ENCODE peak calls at places on chromosomes 4 and X, in seven cellular contexts. V is cardiac muscle cell; W is astrocyte; Q is Peyer's patch; E is effector memory CD4-positive, alpha-beta T cell; G is DND-41; O is uterus. I is an unnamed sample.

GRCh38 chr4:1208266-1208961 is 36.0 kb upstream of the SPON2 start:
- DNase-seq in V (no peak), W (no peak), Q (peak; percentile 47), E (no peak), G (no peak), O (peak; percentile 40), I (peak; percentile 66)

GRCh38 chr4:73452953-73453700 is 17.1 kb downstream of the AFP start:
- DNase-seq in V (peak; percentile 8), W (peak; percentile 32), Q (peak; percentile 69), E (no peak), G (no peak), O (no peak), I (no peak)

GRCh38 chrX:150546711-150547153 is 21.7 kb upstream of the MTM1 start:
- DNase-seq in V (no peak), W (no peak), Q (no peak), E (no peak), G (peak; percentile 88), O (no peak), I (no peak)

GRCh38 chrX:107677501-107677901 is 49.2 kb downstream of the PRPS1 start:
- DNase-seq in V (peak; percentile 29), W (peak; percentile 42), Q (no peak), E (no peak), G (no peak), O (no peak), I (no peak)

GRCh38 chrX:15946783-15947550 is 92.4 kb upstream of the AP1S2 start:
- DNase-seq in V (no peak), W (peak; percentile 77), Q (no peak), E (no peak), G (no peak), O (no peak), I (no peak)

GRCh38 chr4:170348945-170349344 is 259.2 kb upstream of the AADAT start:
- DNase-seq in V (no peak), W (no peak), Q (no peak), E (no peak), G (no peak), O (no peak), I (no peak)

GRCh38 chr4:2935762-2936743 is 27.2 kb downstream of the NOP14 start:
- DNase-seq in V (no peak), W (peak; percentile 77), Q (peak; percentile 50), E (peak; percentile 37), G (no peak), O (peak; percentile 15), I (peak; percentile 47)

GRCh38 chrX:56978172-56978571 is 17.2 kb downstream of the SPIN3 start:
- DNase-seq in V (peak; percentile 25), W (peak; percentile 9), Q (peak; percentile 73), E (peak; percentile 8), G (peak; percentile 67), O (peak; percentile 14), I (no peak)

GRCh38 chrX:124925681-124926080 is 394.0 kb upstream of the TEX13C start:
- DNase-seq in V (no peak), W (no peak), Q (no peak), E (no peak), G (no peak), O (no peak), I (no peak)

GRCh38 chrX:41110801-41111625 is 25.8 kb downstream of the USP9X start:
- DNase-seq in V (no peak), W (peak; percentile 58), Q (no peak), E (no peak), G (no peak), O (no peak), I (no peak)

GRCh38 chr4:82201303-82201702 is 172.5 kb downstream of the HNRNPD start:
- DNase-seq in V (no peak), W (peak; percentile 36), Q (no peak), E (no peak), G (no peak), O (no peak), I (peak; percentile 69)

GRCh38 chr4:98746530-98746929 is 88.1 kb upstream of the TSPAN5 start:
- DNase-seq in V (no peak), W (peak; percentile 28), Q (no peak), E (no peak), G (peak; percentile 20), O (no peak), I (no peak)

GRCh38 chrX:49072712-49073095 is 1.1 kb downstream of the PRAF2 start:
- DNase-seq in V (no peak), W (no peak), Q (no peak), E (no peak), G (no peak), O (no peak), I (no peak)

GRCh38 chr4:99634742-99635360 is 22.8 kb downstream of the C4orf54 start:
- DNase-seq in V (no peak), W (no peak), Q (no peak), E (no peak), G (no peak), O (no peak), I (no peak)

GRCh38 chr4:127622923-127623754 is 9.6 kb upstream of the INTU start:
- DNase-seq in V (peak; percentile 54), W (peak; percentile 25), Q (no peak), E (no peak), G (no peak), O (peak; percentile 29), I (peak; percentile 76)

GRCh38 chrX:136168929-136169735 is 21.8 kb downstream of the FHL1 start:
- DNase-seq in V (peak; percentile 26), W (peak; percentile 90), Q (peak; percentile 67), E (no peak), G (no peak), O (peak; percentile 66), I (no peak)

GRCh38 chrX:8037593-8038348 is 110.6 kb upstream of the PNPLA4 start:
- DNase-seq in V (no peak), W (no peak), Q (no peak), E (no peak), G (peak; percentile 31), O (no peak), I (no peak)

GRCh38 chrX:34655496-34656258 is 1.4 kb downstream of the TMEM47 start:
- DNase-seq in V (peak; percentile 27), W (peak; percentile 54), Q (no peak), E (no peak), G (no peak), O (peak; percentile 15), I (no peak)

GRCh38 chr4:2822461-2823300 is 21.0 kb upstream of the ADD1 start:
- DNase-seq in V (no peak), W (no peak), Q (no peak), E (no peak), G (no peak), O (no peak), I (peak; percentile 61)

GRCh38 chrX:115642895-115643530 is 82.0 kb downstream of the PLS3 start:
- DNase-seq in V (peak; percentile 54), W (peak; percentile 21), Q (peak; percentile 74), E (no peak), G (peak; percentile 15), O (peak; percentile 33), I (no peak)

GRCh38 chr4:139902328-139903217 is 237.0 kb downstream of the MGST2 start:
- DNase-seq in V (no peak), W (no peak), Q (no peak), E (no peak), G (no peak), O (peak; percentile 42), I (no peak)

GRCh38 chrX:129769467-129770154 is 10.1 kb upstream of the SASH3 start:
- DNase-seq in V (no peak), W (no peak), Q (peak; percentile 90), E (peak; percentile 66), G (peak; percentile 91), O (no peak), I (no peak)
- H3K4me1 ChIP-seq in V (no peaks in the 10 kb centered on the region), W (no peaks in the 10 kb centered on the region), Q (no peaks in the 10 kb centered on the region), E (peaks cover 64% of the 10 kb centered on the region), G (peaks cover 86% of the 10 kb centered on the region), O (no peaks in the 10 kb centered on the region), I (no peaks in the 10 kb centered on the region)

GRCh38 chr4:153161599-153161971 is 42.7 kb upstream of the TRIM2 start:
- DNase-seq in V (no peak), W (peak; percentile 36), Q (no peak), E (no peak), G (no peak), O (no peak), I (no peak)
- H3K27ac ChIP-seq in V (no peak overlapping the region), W (no peak overlapping the region), Q (no peak overlapping the region), E (no peak overlapping the region), G (no peak overlapping the region), O (no peak overlapping the region), I (no peak overlapping the region)

GRCh38 chr4:7902826-7903225 is 36.8 kb downstream of the AFAP1 start:
- DNase-seq in V (no peak), W (peak; percentile 49), Q (no peak), E (no peak), G (no peak), O (no peak), I (no peak)

GRCh38 chr4:7899184-7899583 is 40.5 kb downstream of the AFAP1 start:
- DNase-seq in V (no peak), W (no peak), Q (no peak), E (no peak), G (no peak), O (no peak), I (no peak)

GRCh38 chr4:7900351-7900750 is 39.3 kb downstream of the AFAP1 start:
- DNase-seq in V (no peak), W (no peak), Q (no peak), E (no peak), G (no peak), O (no peak), I (no peak)

GRCh38 chr4:7902101-7902553 is 37.5 kb downstream of the AFAP1 start:
- DNase-seq in V (no peak), W (no peak), Q (no peak), E (no peak), G (no peak), O (no peak), I (no peak)

DNA sequence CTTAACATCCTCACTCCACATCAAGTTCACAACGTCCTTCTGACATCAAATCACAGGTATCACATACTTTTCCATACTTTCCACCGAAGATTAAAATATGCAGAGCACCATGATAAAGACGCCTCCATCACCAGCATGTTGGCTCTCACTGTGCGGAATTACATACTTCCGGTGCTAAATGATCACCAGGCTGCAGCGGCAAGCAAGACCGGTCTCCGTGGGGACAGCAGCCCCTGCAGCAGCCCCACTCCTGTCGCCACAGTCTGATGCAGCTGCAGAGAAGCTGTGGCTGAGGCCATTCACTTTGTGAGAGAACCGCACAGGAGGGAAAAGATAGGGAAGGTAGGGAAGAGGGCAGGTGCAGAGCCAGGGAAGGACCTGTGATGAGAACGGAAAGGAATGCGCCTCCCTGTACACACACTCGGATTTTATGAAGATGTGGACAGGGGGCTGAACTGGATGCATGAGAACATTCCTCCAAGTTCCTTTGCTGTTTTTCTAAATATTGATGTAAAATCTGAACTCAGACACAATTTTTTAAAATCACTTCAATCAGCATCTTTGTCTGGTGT is 38.3 kb downstream of the AFAP1 start:
- DNase-seq in V (no peak), W (no peak), Q (no peak), E (no peak), G (no peak), O (no peak), I (no peak)
- H3K4me1 ChIP-seq in V (peaks cover 66% of the 10 kb centered on the region), W (peaks cover 68% of the 10 kb centered on the region), Q (no peaks in the 10 kb centered on the region), E (no peaks in the 10 kb centered on the region), G (no peaks in the 10 kb centered on the region), O (peaks cover 11% of the 10 kb centered on the region), I (peaks cover 33% of the 10 kb centered on the region)

DNA sequence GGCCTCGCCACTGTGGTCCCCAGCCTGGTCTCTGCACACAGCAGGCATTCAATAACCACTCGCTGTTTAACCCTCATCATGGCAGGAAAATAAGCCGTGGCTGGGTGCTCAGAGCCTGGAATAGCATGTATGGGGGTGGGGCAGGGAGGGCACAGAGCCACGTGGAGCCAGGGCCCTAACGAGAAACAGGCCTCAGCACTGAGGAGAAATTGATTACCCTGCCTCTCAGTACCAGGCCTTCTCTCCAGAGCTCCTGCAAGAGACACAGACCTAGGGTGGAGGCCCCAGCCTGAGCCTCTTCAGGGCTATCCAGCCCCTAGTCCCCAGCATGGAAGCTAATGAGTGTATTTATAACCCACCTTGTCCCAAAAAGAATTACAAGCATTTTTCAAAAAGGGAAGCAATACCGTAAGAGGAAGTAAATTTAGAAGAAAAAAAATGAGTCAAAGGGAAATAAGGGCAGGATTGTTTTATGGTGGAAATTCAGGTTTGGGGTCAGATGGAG is 102.1 kb upstream of the RBPJ start:
- DNase-seq in V (no peak), W (no peak), Q (no peak), E (no peak), G (no peak), O (no peak), I (no peak)
- H3K27ac ChIP-seq in V (no peak overlapping the region), W (no peak overlapping the region), Q (peak overlapping the region; percentile 10), E (no peak overlapping the region), G (no peak overlapping the region), O (no peak overlapping the region), I (peak overlapping the region; percentile 73)

I was measured in upper lobe of right lung.